ENCODE peak calls at places on chromosome 3, in seven cellular contexts. V is aorta; O is left lobe of liver; U is stimulated activated effector memory CD8-positive, alpha-beta T cell treated with anti-CD3 and anti-CD28 coated beads, Interleukin-12 subunit alpha, Interleukin-12 subunit beta, amount 100 ng/mL, for 72 hours; B is GM12878; A is activated CD4-positive, alpha-beta T cell treated with anti-CD3 and anti-CD28 coated beads for 36 hours; I is right cardiac atrium. H is an unnamed sample.

GRCh38 chr3:11734-12133 is 184.8 kb upstream of the CHL1 start:
- ATAC-seq in O (peak), B (no peak), A (no peak), I (peak), U (no peak), V (no peak), H (no peak)

GRCh38 chr3:14620512-14620911 is 31.1 kb upstream of the CCDC174 start:
- ATAC-seq in A (no peak), O (no peak), U (no peak), B (no peak), V (no peak), I (no peak), H (no peak)

GRCh38 chr3:103949690-103950089 is 1417.0 kb upstream of the ALCAM start:
- ATAC-seq in A (no peak), I (no peak), O (no peak), V (no peak), B (no peak), U (no peak), H (no peak)

GRCh38 chr3:37032961-37033360 is 39.6 kb downstream of the MLH1 start:
- ATAC-seq in U (no peak), V (peak), I (peak), O (no peak), A (no peak), B (no peak), H (no peak)

GRCh38 chr3:151384741-151385174 is at the start of gene P2RY12:
- ATAC-seq in U (no peak), B (peak), O (peak), A (no peak), V (peak), I (peak), H (no peak)

GRCh38 chr3:101512521-101513418 is at the start of gene SENP7:
- ATAC-seq in I (peak), O (peak), B (peak), A (peak), U (peak), V (peak), H (peak)

GRCh38 chr3:64593350-64593749 is 94.5 kb downstream of the ADAMTS9 start:
- ATAC-seq in I (no peak), A (no peak), B (no peak), V (no peak), U (no peak), O (no peak), H (no peak)

GRCh38 chr3:188305220-188305619 is 151.3 kb downstream of the LPP start:
- ATAC-seq in U (no peak), I (no peak), O (peak), V (no peak), B (no peak), A (no peak), H (no peak)

GRCh38 chr3:52204337-52205073 is 6.5 kb downstream of the ALAS1 start:
- ATAC-seq in A (peak), I (no peak), V (no peak), U (peak), B (peak), O (peak), H (peak)

GRCh38 chr3:46668591-46668990 is 24.9 kb downstream of the ALS2CL start:
- ATAC-seq in I (no peak), A (no peak), V (no peak), B (no peak), U (no peak), O (no peak), H (no peak)

GRCh38 chr3:50604628-50605588 is 6.7 kb downstream of the CISH start:
- ATAC-seq in B (peak), V (no peak), U (no peak), I (no peak), O (peak), A (no peak), H (no peak)

GRCh38 chr3:158731938-158732855 is at the start of gene RARRES1:
- ATAC-seq in V (peak), O (peak), U (peak), B (peak), I (peak), A (peak), H (peak)

GRCh38 chr3:177525987-177526712 is 328.9 kb upstream of the TBL1XR1 start:
- ATAC-seq in B (no peak), O (no peak), A (no peak), U (no peak), V (no peak), I (no peak), H (no peak)

GRCh38 chr3:150681037-150681436 is 22.7 kb downstream of the ERICH6 start:
- ATAC-seq in U (peak), O (no peak), I (no peak), B (peak), A (peak), V (no peak), H (peak)

GRCh38 chr3:129240436-129240835 is 9.0 kb upstream of the COPG1 start:
- ATAC-seq in U (no peak), O (no peak), B (no peak), V (no peak), A (no peak), I (peak), H (no peak)

GRCh38 chr3:184361932-184362667 is 590 bp downstream of the POLR2H start:
- ATAC-seq in U (peak), V (peak), O (peak), B (peak), A (peak), I (peak), H (peak)

GRCh38 chr3:149542375-149543312 is 68.1 kb downstream of the TM4SF4 start:
- ATAC-seq in O (no peak), I (peak), V (no peak), U (no peak), B (no peak), A (no peak), H (no peak)

GRCh38 chr3:2861120-2861519 is 249.1 kb downstream of the IL5RA start:
- ATAC-seq in V (no peak), A (no peak), B (no peak), I (no peak), U (no peak), O (peak), H (no peak)

GRCh38 chr3:44110643-44111042 is 131.0 kb upstream of the TOPAZ1 start:
- ATAC-seq in A (no peak), O (no peak), I (peak), V (no peak), B (no peak), U (no peak), H (no peak)

GRCh38 chr3:125039897-125040175 is 16.0 kb downstream of the HEG1 start:
- ATAC-seq in I (no peak), B (no peak), A (no peak), U (no peak), O (no peak), V (no peak), H (no peak)

GRCh38 chr3:142209655-142210054 is 15.7 kb downstream of the GK5 start:
- ATAC-seq in V (peak), U (peak), I (peak), B (no peak), O (no peak), A (no peak), H (no peak)

GRCh38 chr3:183560607-183561006 is 5.1 kb upstream of the KLHL6 start:
- ATAC-seq in V (no peak), A (no peak), U (no peak), O (peak), I (peak), B (peak), H (no peak)

GRCh38 chr3:27638604-27639003 is 83.5 kb downstream of the EOMES start:
- ATAC-seq in A (no peak), U (no peak), I (peak), V (peak), O (no peak), B (no peak), H (no peak)

GRCh38 chr3:52140000-52140399 is 14.2 kb downstream of the POC1A start:
- ATAC-seq in A (no peak), B (no peak), I (peak), V (no peak), O (no peak), U (no peak), H (no peak)

GRCh38 chr3:193554790-193555189 is at the start of gene ATP13A4:
- ATAC-seq in I (no peak), A (no peak), V (no peak), U (no peak), O (no peak), B (no peak), H (no peak)

GRCh38 chr3:156770699-156771414 is 55.3 kb upstream of the LEKR1 start:
- ATAC-seq in O (no peak), V (no peak), I (no peak), B (no peak), U (peak), A (no peak), H (peak)

GRCh38 chr3:168431436-168431835 is 335.7 kb upstream of the GOLIM4 start:
- ATAC-seq in O (no peak), V (no peak), A (no peak), B (no peak), I (no peak), U (no peak), H (no peak)

GRCh38 chr3:100864471-100865268 is 128.6 kb downstream of the ABI3BP start:
- ATAC-seq in V (no peak), I (no peak), A (no peak), U (no peak), B (no peak), O (no peak), H (no peak)

GRCh38 chr3:132318451-132318850 is 1.2 kb downstream of the ACP3 start:
- ATAC-seq in I (no peak), O (no peak), A (no peak), B (no peak), U (no peak), V (no peak), H (no peak)

GRCh38 chr3:149650828-149651227 is 7.0 kb downstream of the WWTR1 start:
- ATAC-seq in U (no peak), B (peak), I (no peak), A (no peak), V (no peak), O (peak), H (no peak)

GRCh38 chr3:152277198-152277597 is 8.5 kb downstream of the MBNL1 start:
- ATAC-seq in A (no peak), V (no peak), O (peak), I (no peak), U (no peak), B (peak), H (no peak)

GRCh38 chr3:153552887-153553604 is 391.0 kb downstream of the RAP2B start:
- ATAC-seq in O (peak), I (no peak), A (no peak), V (no peak), U (no peak), B (no peak), H (no peak)